ENCODE peak calls at places on chromosomes 7 and 10, in ten cellular contexts. F is fibroblast of pulmonary artery; T is nephron progenitor cell; W is HCEC 1CT; P is stimulated activated CD4-positive, alpha-beta T cell treated with anti-CD3 and anti-CD28 coated beads, Interleukin-4, amount 100 ng/mL, for 4 hours; A is cardiac fibroblast; G is hypothalamus; L is substantia nigra; K is testis; E is iris pigment epithelial cell. N is an unnamed sample.

GRCh38 chr7:107591410-107591809 is 11.4 kb downstream of the BCAP29 start:
- DNase-seq in W (peak; percentile 36), T (no peak), F (no peak), A (no peak), P (no peak), G (no peak), K (no peak), L (no peak), E (no peak), N (no peak)

GRCh38 chr7:146956323-146956722 is 839.7 kb downstream of the CNTNAP2 start:
- DNase-seq in K (no peak), P (no peak), G (no peak), A (no peak), E (no peak), F (no peak), T (no peak), L (no peak), W (no peak), N (no peak)

GRCh38 chr10:17910144-17910789 is 41.5 kb upstream of the SLC39A12 start:
- DNase-seq in L (no peak), A (peak; percentile 71), K (peak; percentile 59), E (peak; percentile 66), T (peak; percentile 10), W (peak; percentile 68), P (no peak), G (peak; percentile 4), F (peak; percentile 68), N (no peak)

GRCh38 chr7:94656925-94657731 is 1.2 kb upstream of the SGCE start:
- DNase-seq in T (peak; percentile 16), F (peak; percentile 48), W (peak; percentile 25), G (no peak), L (no peak), K (peak; percentile 22), A (peak; percentile 39), E (peak; percentile 41), P (no peak), N (no peak)

GRCh38 chr10:78277734-78278404 is 244.2 kb downstream of the RPS24 start:
- DNase-seq in P (no peak), K (peak; percentile 47), G (peak; percentile 75), E (peak; percentile 26), L (peak; percentile 37), A (peak; percentile 63), W (peak; percentile 82), F (no peak), T (no peak), N (no peak)

GRCh38 chr10:103273026-103273425 is 3.9 kb upstream of the INA start:
- DNase-seq in A (peak; percentile 94), T (no peak), P (no peak), K (no peak), L (no peak), G (no peak), F (peak; percentile 93), E (peak; percentile 94), W (peak; percentile 96), N (no peak)

GRCh38 chr10:83373659-83374058 is 765.6 kb upstream of the GHITM start:
- DNase-seq in F (peak; percentile 56), W (no peak), T (peak; percentile 4), A (peak; percentile 48), L (no peak), E (peak; percentile 2), K (peak; percentile 56), P (no peak), G (no peak), N (no peak)

GRCh38 chr7:11491811-11492210 is 340.2 kb downstream of the THSD7A start:
- DNase-seq in P (no peak), G (no peak), W (no peak), K (no peak), A (no peak), L (no peak), E (no peak), F (no peak), T (no peak), N (no peak)

GRCh38 chr7:45567713-45568112 is 6.5 kb upstream of the ADCY1 start:
- DNase-seq in W (no peak), F (no peak), T (no peak), A (no peak), K (no peak), P (no peak), G (no peak), L (no peak), E (no peak), N (no peak)

GRCh38 chr7:51013218-51013786 is 230.6 kb upstream of the GRB10 start:
- DNase-seq in W (no peak), K (peak; percentile 32), G (no peak), F (peak; percentile 27), A (peak; percentile 20), L (no peak), P (no peak), T (no peak), E (no peak), N (no peak)

GRCh38 chr10:101260764-101261341 is 31.6 kb upstream of the LBX1 start:
- DNase-seq in E (no peak), G (no peak), A (no peak), L (no peak), T (peak; percentile 71), F (no peak), W (no peak), P (no peak), K (no peak), N (no peak)